ENCODE peak calls at places on chromosomes 2 and 18, in nine cellular contexts. J is A549, C is spleen, G is body of pancreas, I is ovary, T is NB4, W is Peyer's patch, K is IMR-90, A is uterus. U is an unnamed sample.

GRCh38 chr2:64311948-64312621 is 141.9 kb upstream of the LGALSL start:
- DNase-seq in A (peak), C (no peak), W (no peak), G (peak), T (peak), K (peak), I (no peak), J (peak), U (peak)

GRCh38 chr2:216424305-216424704 is 12.0 kb downstream of the SMARCAL1 start:
- DNase-seq in T (no peak), G (no peak), C (no peak), I (no peak), W (no peak), K (no peak), A (no peak), J (no peak), U (no peak)

GRCh38 chr2:162333968-162334367 is 10.0 kb upstream of the GCA start:
- DNase-seq in A (no peak), W (peak), I (no peak), J (peak), K (peak), T (peak), G (peak), C (no peak), U (no peak)

GRCh38 chr2:232655392-232655791 is 22.0 kb downstream of the EFHD1 start:
- DNase-seq in T (no peak), C (no peak), K (no peak), J (no peak), G (no peak), A (no peak), I (no peak), W (no peak), U (no peak)

GRCh38 chr2:71796174-71796592 is 342.8 kb downstream of the DYSF start:
- DNase-seq in I (no peak), W (no peak), G (no peak), T (no peak), K (peak), C (peak), A (no peak), J (no peak), U (no peak)

GRCh38 chr18:35713545-35713944 is 132.0 kb downstream of the GALNT1 start:
- DNase-seq in T (no peak), C (no peak), I (no peak), A (no peak), G (no peak), K (peak), W (no peak), J (no peak), U (no peak)

GRCh38 chr2:148642891-148643416 is 1.6 kb upstream of the EPC2 start:
- DNase-seq in T (peak), G (peak), J (peak), K (no peak), W (peak), C (no peak), I (no peak), A (no peak), U (peak)

GRCh38 chr18:55328301-55328700 is 259.7 kb downstream of the TCF4 start:
- DNase-seq in A (no peak), W (no peak), J (no peak), G (no peak), K (peak), I (no peak), C (no peak), T (no peak), U (no peak)

GRCh38 chr18:44232500-44232899 is 448.2 kb upstream of the SETBP1 start:
- DNase-seq in T (no peak), A (no peak), W (no peak), J (no peak), I (no peak), G (no peak), C (no peak), K (no peak), U (no peak)

GRCh38 chr2:12721571-12722444 is 5.1 kb downstream of the TRIB2 start:
- DNase-seq in K (peak), C (no peak), G (no peak), I (no peak), W (no peak), A (no peak), T (no peak), J (no peak), U (no peak)

GRCh38 chr18:62325806-62326645 is 916 bp downstream of the TNFRSF11A start:
- DNase-seq in T (peak), J (no peak), G (no peak), W (no peak), K (peak), A (no peak), I (no peak), C (peak), U (no peak)

GRCh38 chr2:69087211-69087911 is 74.4 kb downstream of the ANTXR1 start:
- DNase-seq in A (no peak), T (no peak), I (no peak), C (no peak), K (no peak), W (no peak), G (no peak), J (no peak), U (no peak)

GRCh38 chr2:112244854-112245253 is 10.0 kb downstream of the ZC3H8 start:
- DNase-seq in A (no peak), C (no peak), J (no peak), I (no peak), T (no peak), K (no peak), W (no peak), G (no peak), U (no peak)

GRCh38 chr2:114066186-114066747 is 176.4 kb downstream of the ACTR3 start:
- DNase-seq in T (no peak), C (no peak), A (no peak), G (no peak), I (no peak), W (no peak), J (no peak), K (no peak), U (no peak)

GRCh38 chr18:48940854-48941531 is 9.8 kb downstream of the SMAD7 start:
- DNase-seq in G (peak), K (peak), W (peak), A (no peak), J (no peak), T (peak), C (peak), I (no peak), U (no peak)

GRCh38 chr2:228541794-228542193 is 360.3 kb upstream of the SPHKAP start:
- DNase-seq in A (no peak), T (no peak), I (no peak), K (peak), C (no peak), W (no peak), G (no peak), J (no peak), U (no peak)

GRCh38 chr2:216634317-216635148 is 1.3 kb downstream of the IGFBP2 start:
- DNase-seq in G (no peak), T (peak), C (no peak), J (no peak), K (no peak), W (no peak), A (no peak), I (no peak), U (no peak)

GRCh38 chr2:166180951-166181812 is 53.4 kb upstream of the SCN1A start:
- DNase-seq in C (peak), I (no peak), G (peak), W (peak), K (peak), J (peak), A (no peak), T (peak), U (no peak)

DNA sequence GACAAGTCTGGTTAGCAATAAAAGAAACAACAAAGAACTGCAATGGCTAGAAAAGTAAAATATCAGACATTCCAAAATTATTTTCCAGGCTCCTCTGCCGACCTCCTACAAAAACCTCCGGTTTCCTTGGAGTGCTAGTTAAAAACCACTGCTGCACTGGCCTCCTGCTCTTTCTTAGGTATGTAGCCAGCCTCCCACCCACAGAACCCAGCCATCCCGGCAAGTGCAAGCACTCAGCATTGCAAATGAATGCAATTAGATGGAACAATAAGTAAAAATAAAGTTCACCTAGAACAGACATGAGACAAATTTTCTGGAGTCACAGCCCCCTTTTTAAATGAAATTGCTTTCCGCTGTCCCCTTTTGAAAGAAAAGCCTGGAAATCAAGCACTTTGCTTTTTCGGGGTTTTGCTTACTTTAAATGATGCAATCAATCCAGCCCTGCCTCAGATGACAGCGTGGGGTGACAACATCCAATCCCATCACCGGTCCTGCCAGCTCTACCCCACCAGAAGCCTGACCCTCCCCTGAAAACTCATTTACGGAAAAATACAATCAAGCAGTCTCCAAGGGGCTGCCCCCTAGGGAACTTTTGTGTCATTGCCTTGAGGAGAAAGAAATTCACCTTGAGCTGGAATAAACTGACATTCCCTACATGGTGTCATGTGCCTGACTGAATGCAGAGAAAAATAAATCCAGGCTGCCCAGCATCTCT is 199.8 kb downstream of the EPHA4 start:
- DNase-seq in A (no peak), T (no peak), I (no peak), K (no peak), C (no peak), G (no peak), W (no peak), J (no peak), U (no peak)
- TF ChIP-seq CTCF in A (no peak), T (no peak), I (no peak), K (peak), C (no peak), G (no peak), W (no peak), J (no peak), U (no peak)

GRCh38 chr2:45168731-45169338 is 159.6 kb upstream of the SIX2 start:
- DNase-seq in C (no peak), A (no peak), W (no peak), I (no peak), K (no peak), J (peak), T (peak), G (peak), U (no peak)

GRCh38 chr2:45169339-45170190 is 160.3 kb upstream of the SIX2 start:
- DNase-seq in G (peak), A (no peak), K (no peak), I (no peak), T (peak), J (peak), C (no peak), W (no peak), U (no peak)

GRCh38 chr2:45167885-45168284 is 158.6 kb upstream of the SIX2 start:
- DNase-seq in W (no peak), K (no peak), T (no peak), J (no peak), A (no peak), C (no peak), G (no peak), I (no peak), U (no peak)

GRCh38 chr2:45170976-45171514 is 161.8 kb upstream of the SIX2 start:
- DNase-seq in K (no peak), C (no peak), I (no peak), A (no peak), T (no peak), G (no peak), J (no peak), W (no peak), U (no peak)

DNA sequence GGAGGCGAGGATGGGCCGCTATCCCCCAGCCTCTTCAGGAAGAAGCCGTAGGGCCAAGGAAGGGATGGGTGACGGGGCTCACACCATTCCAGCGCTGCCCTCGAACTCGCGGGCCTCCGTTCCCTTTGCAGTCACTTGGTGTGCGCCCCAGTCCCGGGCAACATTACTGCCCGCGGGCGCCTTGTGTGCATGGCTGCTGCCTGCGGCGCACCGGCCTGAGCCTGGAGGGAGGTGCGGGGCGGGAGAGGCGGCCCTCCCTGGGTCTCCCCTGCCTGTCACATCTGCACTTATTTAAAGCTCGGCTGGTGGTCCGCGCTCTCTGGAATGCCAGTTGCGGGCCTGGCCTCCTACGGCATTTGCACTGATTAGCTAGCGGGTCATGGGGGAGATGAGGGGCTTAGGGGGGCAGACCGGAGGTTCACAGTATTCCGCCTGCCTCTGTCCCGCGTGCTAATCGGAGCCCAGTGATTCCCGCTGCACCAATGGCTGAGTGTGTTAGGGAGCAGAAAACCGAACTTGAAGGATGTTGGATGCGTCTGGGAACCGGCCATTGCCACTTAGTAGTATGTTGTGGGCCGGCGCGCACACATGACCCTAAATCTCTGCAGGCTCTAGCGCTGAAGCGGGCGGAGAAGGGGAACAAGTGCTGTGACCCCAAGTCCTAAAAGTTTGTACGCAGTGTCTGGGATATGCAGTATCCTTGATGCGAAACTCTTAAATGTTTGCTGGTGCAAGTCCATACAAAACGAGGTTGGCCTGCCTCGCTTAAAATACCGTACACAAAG is 161.1 kb upstream of the SIX2 start:
- DNase-seq in A (no peak), W (no peak), K (no peak), G (no peak), C (no peak), T (peak), J (no peak), I (no peak), U (no peak)
- H3K4me3 ChIP-seq in A (no peak), W (no peak), K (no peak), G (no peak), C (peak), T (no peak), J (peak), I (no peak), U (no peak)

GRCh38 chr18:43116699-43117294 is 1.3 kb upstream of the RIT2 start:
- DNase-seq in I (no peak), T (no peak), J (no peak), A (no peak), K (no peak), W (no peak), G (no peak), C (no peak), U (no peak)

GRCh38 chr18:43113220-43113895 is 2.1 kb downstream of the RIT2 start:
- DNase-seq in J (no peak), W (no peak), K (no peak), G (no peak), C (no peak), T (no peak), I (no peak), A (no peak), U (no peak)

DNA sequence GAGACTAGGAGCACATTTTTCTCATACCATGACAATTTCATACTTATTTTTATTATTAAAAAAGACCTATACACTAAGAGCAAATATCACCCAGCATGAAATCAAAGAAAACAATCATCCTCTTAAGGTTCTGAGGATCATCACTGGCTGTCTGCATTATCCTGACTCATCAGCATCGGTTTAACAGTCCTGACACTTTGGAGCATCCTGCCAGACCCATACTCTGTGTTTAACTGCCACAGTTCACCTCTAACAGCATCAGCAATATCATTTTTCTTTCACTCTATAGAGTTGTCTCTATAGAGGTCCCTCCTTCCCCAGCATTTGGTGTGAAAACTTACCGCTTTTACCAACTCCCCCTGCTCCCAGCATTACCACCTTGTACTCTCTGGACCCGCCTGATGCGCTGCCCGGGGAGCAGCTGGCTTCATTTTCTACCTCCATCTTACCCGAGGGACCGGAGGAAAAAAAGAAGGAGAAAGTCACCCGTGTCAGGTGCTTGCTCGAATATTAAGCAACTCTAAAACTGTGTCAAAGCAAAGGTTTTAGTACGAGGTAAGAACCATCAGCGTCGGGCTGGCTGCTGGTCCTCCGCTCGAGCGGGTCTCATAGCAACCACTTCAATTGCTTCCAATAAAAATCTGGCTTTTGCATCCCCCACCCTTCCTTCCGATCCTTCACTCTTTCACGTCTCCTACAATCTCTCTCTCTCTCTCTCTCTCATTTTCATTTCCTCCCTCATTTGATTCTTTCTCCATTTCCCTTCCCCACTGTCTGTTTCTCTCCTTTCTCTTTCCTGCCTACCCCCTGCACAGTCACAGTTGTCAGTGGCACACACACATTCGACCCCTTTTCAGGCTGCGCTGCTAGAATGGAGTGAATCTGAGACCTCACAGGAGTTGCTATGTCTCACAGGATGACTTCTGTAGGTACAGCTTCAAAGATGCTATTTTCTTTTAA is at the start of gene RIT2:
- DNase-seq in I (no peak), C (no peak), J (no peak), A (no peak), W (no peak), G (no peak), T (no peak), K (no peak), U (no peak)
- TF ChIP-seq POLR2A in I (no peak), C (no peak), J (no peak), A (no peak), W (no peak), G (no peak), T (no peak), K (no peak), U (no peak)

GRCh38 chr2:98187194-98187593 is 100.2 kb downstream of the VWA3B start:
- DNase-seq in C (no peak), K (no peak), J (no peak), T (no peak), W (no peak), G (no peak), A (no peak), I (no peak), U (no peak)

GRCh38 chr2:98185801-98186200 is 98.8 kb downstream of the VWA3B start:
- DNase-seq in W (no peak), A (no peak), K (no peak), G (no peak), I (no peak), T (no peak), J (no peak), C (no peak), U (no peak)

GRCh38 chr2:98191880-98192279 is 104.9 kb downstream of the VWA3B start:
- DNase-seq in T (no peak), I (no peak), W (no peak), K (no peak), A (no peak), G (no peak), C (no peak), J (no peak), U (no peak)

DNA sequence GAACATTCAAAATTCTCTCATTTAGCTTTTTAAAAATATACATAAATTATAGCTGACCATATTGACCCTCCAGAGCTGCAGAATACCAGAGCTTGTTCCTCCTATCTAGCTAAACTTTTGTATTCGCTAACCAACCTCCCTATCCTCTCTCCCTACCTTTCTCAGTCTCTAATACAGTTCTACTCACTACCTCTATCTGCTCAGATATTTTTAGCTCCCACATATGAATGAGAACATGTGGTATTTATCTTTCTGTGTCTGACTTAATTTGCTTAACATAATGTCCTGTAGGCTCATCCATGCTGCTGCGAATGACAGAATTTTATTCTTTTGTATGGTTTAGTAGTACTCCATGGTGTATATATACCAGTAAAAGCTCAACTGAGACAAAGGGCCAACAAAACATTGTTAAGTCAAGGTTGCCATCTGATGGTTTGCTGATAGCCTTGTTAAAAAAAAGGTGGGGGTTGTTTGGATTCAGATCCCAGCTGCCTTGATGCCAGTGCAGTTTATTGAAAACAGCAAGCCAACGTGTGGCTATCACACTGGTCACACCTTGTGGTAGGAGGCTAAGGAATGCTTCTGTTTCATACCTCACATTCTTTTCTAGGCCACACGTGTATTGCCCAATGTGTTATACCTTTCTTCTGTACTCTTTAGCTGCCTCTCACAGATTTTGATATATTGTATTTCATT is 101.5 kb downstream of the VWA3B start:
- DNase-seq in K (no peak), C (no peak), T (peak), G (no peak), J (no peak), A (no peak), W (no peak), I (no peak), U (no peak)
- TF ChIP-seq CTCF in K (no peak), C (no peak), T (no peak), G (no peak), J (no peak), A (no peak), W (peak), I (no peak), U (no peak)